ENCODE peak calls at places on chromosomes 3 and 15, in seven cellular contexts. V is AG04450, W is heart right ventricle, B is suprapubic skin, K is psoas muscle, S is WERI-Rb-1, C is testis. X is an unnamed sample.
A peak's percentile ranks its signal among the peaks of the same experiment; 100 is the strongest.

GRCh38 chr3:186640473-186640818 is 247 bp downstream of the FETUB start:
- DNase-seq in S (no peak), W (no peak), C (no peak), K (no peak), B (no peak), V (no peak), X (peak; percentile 67)

GRCh38 chr3:9779721-9780450 is 10.1 kb upstream of the CAMK1 start:
- DNase-seq in V (no peak), B (no peak), W (no peak), C (no peak), K (no peak), S (no peak), X (no peak)

GRCh38 chr3:25047058-25047457 is 381.0 kb upstream of the RARB start:
- DNase-seq in S (no peak), W (no peak), B (no peak), V (no peak), C (no peak), K (no peak), X (no peak)

GRCh38 chr3:32882603-32883025 is 64.8 kb downstream of the TRIM71 start:
- DNase-seq in C (no peak), S (no peak), B (no peak), K (no peak), V (no peak), W (no peak), X (no peak)

GRCh38 chr15:57698243-57698642 is 8.3 kb upstream of the POLR2M start:
- DNase-seq in K (no peak), B (no peak), V (no peak), C (no peak), W (no peak), S (no peak), X (no peak)

GRCh38 chr3:52393959-52394670 is 50.8 kb downstream of the SEMA3G start:
- DNase-seq in C (no peak), S (no peak), K (peak; percentile 11), V (no peak), W (no peak), B (no peak), X (no peak)

GRCh38 chr3:131608296-131608695 is 105.5 kb upstream of the MRPL3 start:
- DNase-seq in V (no peak), S (no peak), B (no peak), W (no peak), C (no peak), K (no peak), X (no peak)

GRCh38 chr3:126469479-126469878 is 6.2 kb downstream of the ZXDC start:
- DNase-seq in W (no peak), C (no peak), K (no peak), V (no peak), S (no peak), B (peak; percentile 40), X (no peak)

GRCh38 chr15:92808611-92809063 is 91.5 kb upstream of the CHD2 start:
- DNase-seq in K (peak; percentile 63), S (no peak), C (no peak), V (no peak), W (peak; percentile 44), B (no peak), X (no peak)

GRCh38 chr15:92809880-92810361 is 90.2 kb upstream of the CHD2 start:
- DNase-seq in W (peak; percentile 46), S (no peak), C (peak; percentile 60), B (no peak), V (no peak), K (no peak), X (peak; percentile 71)

GRCh38 chr15:92809064-92809879 is 90.9 kb upstream of the CHD2 start:
- DNase-seq in S (peak; percentile 99), C (peak; percentile 96), K (peak; percentile 99), W (peak; percentile 98), B (peak; percentile 98), V (peak; percentile 94), X (peak; percentile 99)

GRCh38 chr15:92806763-92807162 is 93.4 kb upstream of the CHD2 start:
- DNase-seq in V (no peak), S (no peak), K (no peak), B (no peak), W (peak; percentile 16), C (no peak), X (no peak)

GRCh38 chr15:92807971-92808571 is 92.1 kb upstream of the CHD2 start:
- DNase-seq in C (peak; percentile 53), V (no peak), S (no peak), K (no peak), B (peak; percentile 70), W (peak; percentile 23), X (no peak)
- H3K4me3 ChIP-seq in C (peak overlapping the region; percentile 70), V (no peak overlapping the region), S (peak overlapping the region; percentile 68), K (peak overlapping the region; percentile 67), B (peak overlapping the region; percentile 59), W (peak overlapping the region; percentile 66), X (peak overlapping the region; percentile 72)

DNA sequence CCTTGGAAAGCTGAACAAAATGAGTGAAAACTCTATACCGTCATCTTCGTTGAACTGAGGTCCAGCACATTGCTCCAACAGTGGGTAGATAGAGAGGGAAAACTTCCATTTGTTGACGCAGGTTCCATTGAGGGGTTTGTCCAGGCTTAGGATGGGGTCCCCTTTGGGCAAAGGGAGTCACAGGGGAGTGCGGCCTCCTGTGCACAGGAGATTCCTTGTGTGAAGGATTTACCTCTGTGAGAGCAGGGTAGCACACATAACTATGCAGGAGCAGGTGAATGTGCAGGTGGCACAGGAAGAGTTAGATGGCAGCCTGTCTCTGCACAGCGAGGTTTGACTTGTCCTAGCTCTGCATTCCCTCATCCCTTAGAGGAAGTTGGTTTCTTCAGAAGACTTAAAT is 139.3 kb downstream of the SNRPN start:
- DNase-seq in S (no peak), C (no peak), K (no peak), W (no peak), V (no peak), B (no peak), X (no peak)
- H3K9me3 ChIP-seq in S (no peaks in the 10 kb centered on the region), C (no peaks in the 10 kb centered on the region), K (peaks cover 68% of the 10 kb centered on the region), W (peaks cover 28% of the 10 kb centered on the region), V (peaks cover 32% of the 10 kb centered on the region), B (peaks cover 46% of the 10 kb centered on the region), X (peaks cover 9% of the 10 kb centered on the region)

GRCh38 chr3:194003128-194004057 is 132.6 kb upstream of the HES1 start:
- DNase-seq in W (peak; percentile 92), K (peak; percentile 89), S (peak; percentile 60), C (peak; percentile 91), V (peak; percentile 47), B (peak; percentile 95), X (peak; percentile 95)
- H3K4me3 ChIP-seq in W (peak overlapping the region; percentile 52), K (peak overlapping the region; percentile 60), S (peak overlapping the region; percentile 55), C (peak overlapping the region; percentile 31), V (peak overlapping the region; percentile 47), B (peak overlapping the region; percentile 50), X (peak overlapping the region; percentile 55)

DNA sequence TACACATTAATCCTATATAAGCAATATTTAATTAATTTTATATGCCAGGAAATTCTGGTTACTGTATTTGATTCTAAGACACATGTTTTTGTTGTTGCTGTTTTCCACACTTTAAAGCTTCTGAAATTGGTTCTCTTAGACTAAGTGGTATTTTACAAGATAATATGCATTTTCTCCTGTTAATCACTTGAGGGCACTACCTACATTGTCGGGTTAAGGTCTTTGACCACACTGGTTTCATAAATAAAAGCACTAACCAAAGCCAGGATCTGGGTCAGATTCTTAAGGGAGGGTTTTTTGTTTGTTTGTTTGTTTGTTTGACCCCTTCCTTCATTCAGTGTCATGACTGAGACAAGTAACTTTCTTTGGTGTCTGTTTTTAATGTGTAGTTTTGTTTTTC is 590.2 kb downstream of the RBMS3 start:
- DNase-seq in V (no peak), B (no peak), W (no peak), K (no peak), C (no peak), S (no peak), X (no peak)
- H3K9me3 ChIP-seq in V (no peaks in the 10 kb centered on the region), B (no peaks in the 10 kb centered on the region), W (peaks cover 17% of the 10 kb centered on the region), K (no peaks in the 10 kb centered on the region), C (no peaks in the 10 kb centered on the region), S (no peaks in the 10 kb centered on the region), X (peaks cover 8% of the 10 kb centered on the region)

X was measured in ascending aorta.